ENCODE peak calls at places on chromosomes 2 and 18, in six cellular contexts. N is HCT116, S is breast epithelium, E is astrocyte, D is tibial nerve, Z is mucosa of descending colon. A is an unnamed sample.

GRCh38 chr2:118134650-118135049 is 46.4 kb downstream of the INSIG2 start:
- DNase-seq in Z (no peak), N (no peak), D (no peak), S (no peak), E (no peak), A (no peak)

GRCh38 chr2:200756618-200757321 is 54.9 kb upstream of the BZW1 start:
- DNase-seq in D (no peak), E (peak; percentile 88), S (no peak), Z (peak; percentile 42), N (no peak), A (peak; percentile 83)

GRCh38 chr2:239190921-239191885 is 209.6 kb downstream of the HDAC4 start:
- DNase-seq in N (no peak), E (no peak), Z (no peak), D (no peak), S (peak; percentile 37), A (no peak)

GRCh38 chr2:168698959-168699358 is 103.5 kb upstream of the NOSTRIN start:
- DNase-seq in N (no peak), S (no peak), E (no peak), Z (no peak), D (no peak), A (no peak)

GRCh38 chr18:59697236-59697932 is at the start of gene CCBE1:
- DNase-seq in E (peak; percentile 58), D (peak; percentile 41), S (peak; percentile 62), Z (peak; percentile 74), N (peak; percentile 29), A (peak; percentile 55)

GRCh38 chr2:127382836-127383235 is 4.9 kb downstream of the MAP3K2 start:
- DNase-seq in Z (no peak), D (no peak), E (no peak), N (no peak), S (no peak), A (no peak)

GRCh38 chr2:223598994-223599645 is 3.0 kb downstream of the SCG2 start:
- DNase-seq in S (no peak), E (peak; percentile 87), Z (no peak), D (no peak), N (no peak), A (peak; percentile 66)

GRCh38 chr2:158841839-158842238 is 46.7 kb downstream of the DAPL1 start:
- DNase-seq in Z (no peak), S (no peak), E (peak; percentile 69), N (no peak), D (no peak), A (no peak)

GRCh38 chr2:65320042-65320711 is 92.5 kb downstream of the ACTR2 start:
- DNase-seq in D (no peak), N (peak; percentile 64), S (no peak), E (peak; percentile 98), Z (no peak), A (peak; percentile 98)

GRCh38 chr2:100852999-100853908 is 33.3 kb downstream of the NPAS2 start:
- DNase-seq in S (no peak), E (no peak), Z (no peak), N (no peak), D (no peak), A (no peak)

GRCh38 chr18:75200644-75201272 is 8.2 kb downstream of the PTGR3 start:
- DNase-seq in D (no peak), N (no peak), S (no peak), E (no peak), Z (no peak), A (no peak)

GRCh38 chr2:217899231-217900009 is 103.4 kb downstream of the TNS1 start:
- DNase-seq in N (peak; percentile 27), Z (peak; percentile 64), D (peak; percentile 70), S (no peak), E (peak; percentile 80), A (peak; percentile 88)

GRCh38 chr18:48875942-48876511 is 74.7 kb downstream of the SMAD7 start:
- DNase-seq in N (no peak), Z (no peak), S (no peak), E (no peak), D (no peak), A (no peak)

GRCh38 chr2:207469953-207470699 is 59.6 kb upstream of the CREB1 start:
- DNase-seq in S (no peak), Z (no peak), E (no peak), D (no peak), N (no peak), A (no peak)

GRCh38 chr2:19600506-19600905 is 242.1 kb upstream of the OSR1 start:
- DNase-seq in D (no peak), S (no peak), E (no peak), Z (no peak), N (no peak), A (no peak)
- TF ChIP-seq CTCF in D (no peak), S (no peak), E (no peak), Z (no peak), N (no peak), A (peak; percentile 34)

DNA sequence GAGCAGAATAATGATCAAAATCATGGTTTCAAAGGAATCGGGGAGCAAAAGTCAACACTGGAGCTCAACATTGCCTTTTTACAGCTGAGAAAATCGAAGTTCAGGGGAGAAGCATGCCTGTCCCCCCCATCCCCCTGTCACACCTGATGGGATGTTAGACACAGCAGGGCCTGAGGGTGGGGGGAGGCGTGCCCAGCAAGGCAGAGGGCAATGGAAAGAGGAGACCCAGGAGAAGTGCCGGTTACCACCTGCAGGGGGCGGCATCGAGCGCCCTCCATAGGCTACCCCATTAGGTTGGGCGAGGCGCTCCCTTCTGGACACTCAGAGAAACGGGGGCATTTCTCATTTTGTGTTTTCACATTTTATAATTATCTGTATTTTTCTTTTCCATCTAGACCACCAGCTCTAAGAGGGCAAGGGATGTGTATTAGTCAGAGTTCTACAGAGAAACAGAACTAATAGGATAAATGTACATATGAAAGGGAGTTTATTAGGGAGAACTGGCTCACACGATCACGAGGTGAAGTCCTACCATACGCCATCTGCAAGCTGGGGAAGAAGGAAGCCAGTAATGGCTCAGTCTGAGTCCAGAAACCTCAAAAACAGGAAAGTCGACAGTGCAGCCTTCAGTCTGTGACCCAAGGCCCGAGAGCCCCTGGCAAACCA is 271.3 kb downstream of the LRATD1 start:
- DNase-seq in N (peak; percentile 39), E (no peak), D (no peak), S (no peak), Z (peak; percentile 65), A (no peak)
- TF ChIP-seq CTCF in N (peak; percentile 96), E (no peak), D (no peak), S (no peak), Z (peak; percentile 69), A (peak; percentile 66)

DNA sequence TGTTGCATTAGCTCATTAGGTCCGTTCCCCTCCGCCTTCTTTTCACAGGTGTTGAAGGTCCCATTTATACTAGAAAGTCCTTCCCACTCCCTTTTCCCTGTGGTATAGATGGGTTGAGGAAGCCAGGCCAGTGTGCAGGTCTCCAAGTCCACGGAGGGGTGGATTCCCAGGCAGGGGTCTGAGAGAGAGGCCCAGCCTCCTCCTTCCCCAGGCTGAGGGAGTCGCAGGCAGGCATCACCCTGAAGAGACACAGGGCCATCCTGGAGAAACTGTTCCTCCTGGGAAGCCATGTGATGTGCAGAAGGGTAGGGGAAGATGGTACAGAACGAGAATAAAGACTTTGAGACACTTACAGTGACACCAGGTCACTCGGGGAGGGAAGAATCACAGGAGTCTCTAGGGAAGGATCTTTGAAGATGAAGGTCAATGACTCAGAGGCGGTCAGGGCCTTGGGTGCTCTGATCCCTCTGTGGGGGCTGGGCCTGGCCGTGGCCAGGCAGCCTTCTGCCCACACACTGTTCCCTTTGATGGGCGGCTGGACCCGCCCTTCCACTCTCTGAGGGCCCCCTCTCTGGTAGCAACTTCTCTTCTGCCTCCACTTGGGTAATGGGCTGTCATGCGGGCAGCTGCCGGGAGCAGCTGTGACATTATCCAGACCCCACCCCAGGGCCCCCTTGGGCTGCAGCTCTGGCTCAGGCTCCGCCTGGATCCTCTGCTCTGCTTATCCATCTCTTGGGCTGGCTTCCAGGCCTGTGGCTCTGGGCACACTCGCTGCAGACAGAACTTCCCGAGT is 45.1 kb downstream of the RHOB start:
- DNase-seq in Z (no peak), E (no peak), S (no peak), N (peak; percentile 22), D (no peak), A (no peak)
- TF ChIP-seq CTCF in Z (no peak), E (no peak), S (no peak), N (no peak), D (no peak), A (no peak)

DNA sequence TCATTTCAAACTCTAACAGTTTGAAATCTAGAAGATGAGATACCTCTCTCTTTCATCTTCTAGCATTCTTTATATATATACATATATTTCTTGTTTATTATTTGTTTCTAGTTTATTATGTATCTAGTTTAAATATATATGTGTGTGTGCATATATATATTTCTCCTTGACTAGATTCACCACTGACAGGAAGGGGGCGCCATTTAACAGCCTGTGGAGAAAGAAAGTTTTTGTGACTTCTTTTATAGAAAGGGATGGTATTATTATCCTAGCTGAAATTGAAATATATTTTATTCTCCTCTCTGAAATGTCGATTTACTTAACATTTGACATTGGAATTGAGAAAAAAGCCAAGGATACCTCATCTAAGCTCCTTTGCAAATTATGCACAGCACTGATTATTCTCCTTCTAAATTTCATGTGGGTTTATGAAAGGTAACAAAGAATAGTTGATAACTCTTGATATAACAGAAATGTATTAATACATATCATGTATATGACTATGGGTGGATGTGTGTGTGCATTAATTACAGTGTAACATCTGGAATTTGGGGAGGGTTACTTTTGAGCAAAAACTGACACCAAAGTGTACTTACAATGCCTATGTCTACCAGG is 160.7 kb upstream of the NT5C1B start:
- DNase-seq in S (no peak), E (peak; percentile 18), D (peak; percentile 83), Z (peak; percentile 84), N (peak; percentile 12), A (peak; percentile 54)
- TF ChIP-seq CTCF in S (peak; percentile 83), E (peak; percentile 68), D (peak; percentile 66), Z (peak; percentile 30), N (peak; percentile 74), A (peak; percentile 94)

GRCh38 chr18:9849407-9849961 is 36.3 kb upstream of the TXNDC2 start:
- DNase-seq in N (no peak), D (peak; percentile 51), E (no peak), Z (peak; percentile 72), S (no peak), A (no peak)

GRCh38 chr18:9851511-9851910 is 34.3 kb upstream of the TXNDC2 start:
- DNase-seq in E (no peak), Z (no peak), S (no peak), N (no peak), D (no peak), A (no peak)

GRCh38 chr18:9852266-9853081 is 33.3 kb upstream of the TXNDC2 start:
- DNase-seq in Z (no peak), N (no peak), D (no peak), E (no peak), S (no peak), A (no peak)

GRCh38 chr18:9848170-9848854 is 37.5 kb upstream of the TXNDC2 start:
- DNase-seq in N (no peak), E (no peak), Z (no peak), S (no peak), D (no peak), A (no peak)

DNA sequence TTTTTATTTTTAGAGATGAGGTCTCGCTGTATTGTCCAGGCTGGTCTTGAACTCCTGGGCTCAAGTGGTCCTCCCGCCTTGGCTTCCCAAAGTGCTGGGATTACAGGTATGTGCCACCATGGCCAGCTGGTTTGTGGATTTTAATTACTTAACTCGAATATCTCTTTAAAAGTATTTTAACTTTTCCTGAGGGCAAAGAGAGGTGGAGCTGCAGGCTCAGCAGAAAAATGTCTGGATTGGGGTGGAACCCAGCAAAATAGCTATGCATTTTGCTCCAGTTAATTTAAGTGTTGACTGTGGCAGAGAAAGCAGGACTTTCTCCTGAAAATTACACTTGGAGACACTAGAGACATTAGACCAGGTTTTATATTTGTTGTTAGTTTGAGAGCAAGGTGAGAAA is 35.5 kb upstream of the TXNDC2 start:
- DNase-seq in N (no peak), S (no peak), D (no peak), Z (no peak), E (no peak), A (no peak)
- TF ChIP-seq CTCF in N (no peak), S (no peak), D (no peak), Z (no peak), E (no peak), A (no peak)

A was measured in HFFc6.